ENCODE peak calls at places on chromosomes 2 and 18, in ten cellular contexts. J is spleen, K is breast epithelium, R is tibial nerve, O is transverse colon, F is endothelial cell of umbilical vein, G is right lobe of liver, P is GM12878, U is esophagus squamous epithelium, S is ovary. Z is an unnamed sample. For H3K4me1, the result is how much of the 10 kb centered on the place peaks cover.

GRCh38 chr2:33069894-33070651 is 123.3 kb downstream of the LTBP1 start:
- DNase-seq in J (no peak), K (no peak), R (no peak), O (no peak), F (peak), G (peak), P (no peak), U (no peak), S (no peak), Z (no peak)

GRCh38 chr2:64641585-64641984 is 12.1 kb downstream of the SERTAD2 start:
- DNase-seq in J (no peak), K (no peak), R (no peak), O (no peak), F (no peak), G (no peak), P (no peak), U (no peak), S (no peak), Z (no peak)

GRCh38 chr2:174025271-174026121 is 60.3 kb upstream of the SP3 start:
- DNase-seq in J (no peak), K (no peak), R (peak), O (peak), F (no peak), G (peak), P (no peak), U (peak), S (peak), Z (peak)

GRCh38 chr2:71605781-71606241 is 152.4 kb downstream of the DYSF start:
- DNase-seq in J (peak), K (peak), R (peak), O (no peak), F (no peak), G (peak), P (no peak), U (no peak), S (peak), Z (peak)

GRCh38 chr2:215369191-215369760 is 57.4 kb downstream of the ATIC start:
- DNase-seq in J (no peak), K (no peak), R (no peak), O (no peak), F (no peak), G (no peak), P (no peak), U (no peak), S (no peak), Z (no peak)

GRCh38 chr2:27885656-27886055 is 4.5 kb downstream of the RBKS start:
- DNase-seq in J (no peak), K (no peak), R (no peak), O (no peak), F (peak), G (no peak), P (no peak), U (no peak), S (no peak), Z (no peak)

GRCh38 chr2:212957624-212958023 is 193.8 kb downstream of the IKZF2 start:
- DNase-seq in J (no peak), K (no peak), R (no peak), O (no peak), F (no peak), G (no peak), P (no peak), U (no peak), S (no peak), Z (no peak)

GRCh38 chr18:2466978-2467377 is 104.3 kb downstream of the METTL4 start:
- DNase-seq in J (no peak), K (no peak), R (no peak), O (no peak), F (no peak), G (no peak), P (no peak), U (no peak), S (no peak), Z (no peak)

GRCh38 chr2:205889073-205889472 is 196.9 kb downstream of the INO80D start:
- DNase-seq in J (no peak), K (no peak), R (no peak), O (no peak), F (peak), G (no peak), P (no peak), U (no peak), S (no peak), Z (no peak)

GRCh38 chr2:186962085-186962747 is 113.2 kb upstream of the ZSWIM2 start:
- DNase-seq in J (no peak), K (no peak), R (no peak), O (no peak), F (no peak), G (no peak), P (no peak), U (no peak), S (no peak), Z (no peak)

GRCh38 chr2:216559625-216560156 is 61.0 kb downstream of the RPL37A start:
- DNase-seq in J (no peak), K (no peak), R (no peak), O (no peak), F (no peak), G (no peak), P (no peak), U (no peak), S (no peak), Z (no peak)

GRCh38 chr2:128868686-128869551 is 550.3 kb upstream of the HS6ST1 start:
- DNase-seq in J (no peak), K (no peak), R (no peak), O (no peak), F (no peak), G (no peak), P (no peak), U (no peak), S (no peak), Z (no peak)

GRCh38 chr18:70172225-70172624 is 33.3 kb downstream of the RTTN start:
- DNase-seq in J (no peak), K (no peak), R (no peak), O (no peak), F (peak), G (no peak), P (no peak), U (no peak), S (no peak), Z (no peak)

GRCh38 chr2:70261501-70261900 is 3.6 kb downstream of the PCYOX1 start:
- DNase-seq in J (no peak), K (no peak), R (no peak), O (no peak), F (no peak), G (no peak), P (no peak), U (no peak), S (no peak), Z (no peak)

GRCh38 chr18:65753520-65753919 is 2.7 kb downstream of the CDH7 start:
- DNase-seq in J (no peak), K (no peak), R (no peak), O (no peak), F (no peak), G (no peak), P (no peak), U (no peak), S (no peak), Z (no peak)

GRCh38 chr18:53319628-53320027 is 904.8 kb downstream of the MBD2 start:
- DNase-seq in J (no peak), K (no peak), R (no peak), O (no peak), F (no peak), G (peak), P (no peak), U (no peak), S (no peak), Z (no peak)

GRCh38 chr2:240105982-240106381 is 30.1 kb downstream of the COPS9 start:
- DNase-seq in J (no peak), K (no peak), R (no peak), O (no peak), F (no peak), G (no peak), P (no peak), U (no peak), S (no peak), Z (no peak)

GRCh38 chr2:215436705-215437570 is 1.1 kb upstream of the FN1 start:
- DNase-seq in J (no peak), K (no peak), R (peak), O (no peak), F (peak), G (no peak), P (no peak), U (no peak), S (no peak), Z (no peak)

GRCh38 chr2:159266554-159266953 is 19.9 kb downstream of the WDSUB1 start:
- DNase-seq in J (no peak), K (no peak), R (no peak), O (no peak), F (no peak), G (no peak), P (no peak), U (no peak), S (no peak), Z (no peak)

GRCh38 chr18:61464551-61465102 is 131.4 kb downstream of the CDH20 start:
- DNase-seq in J (no peak), K (no peak), R (no peak), O (no peak), F (no peak), G (no peak), P (no peak), U (no peak), S (no peak), Z (no peak)

GRCh38 chr2:149692837-149693518 is 105.4 kb upstream of the MMADHC start:
- DNase-seq in J (no peak), K (no peak), R (no peak), O (no peak), F (no peak), G (no peak), P (no peak), U (no peak), S (no peak), Z (no peak)

GRCh38 chr18:12628706-12629702 is 28.9 kb downstream of the SPIRE1 start:
- DNase-seq in J (no peak), K (no peak), R (no peak), O (no peak), F (peak), G (no peak), P (no peak), U (no peak), S (no peak), Z (no peak)

GRCh38 chr2:206713770-206714169 is 4.4 kb downstream of the DYTN start:
- DNase-seq in J (no peak), K (no peak), R (no peak), O (no peak), F (no peak), G (no peak), P (peak), U (no peak), S (no peak), Z (no peak)

GRCh38 chr2:63692002-63692606 is 103.3 kb downstream of the MDH1 start:
- DNase-seq in J (no peak), K (no peak), R (no peak), O (no peak), F (peak), G (no peak), P (no peak), U (no peak), S (no peak), Z (no peak)

GRCh38 chr2:6814869-6815268 is 50.8 kb downstream of the CMPK2 start:
- DNase-seq in J (no peak), K (no peak), R (no peak), O (no peak), F (no peak), G (no peak), P (no peak), U (no peak), S (no peak), Z (no peak)

GRCh38 chr2:6812857-6813530 is 52.7 kb downstream of the CMPK2 start:
- DNase-seq in J (no peak), K (no peak), R (no peak), O (no peak), F (no peak), G (no peak), P (no peak), U (no peak), S (no peak), Z (no peak)

GRCh38 chr2:6810961-6811360 is 54.7 kb downstream of the CMPK2 start:
- DNase-seq in J (no peak), K (no peak), R (no peak), O (no peak), F (no peak), G (no peak), P (no peak), U (no peak), S (no peak), Z (no peak)

GRCh38 chr2:6814312-6814711 is 51.4 kb downstream of the CMPK2 start:
- DNase-seq in J (no peak), K (no peak), R (no peak), O (no peak), F (no peak), G (no peak), P (no peak), U (no peak), S (no peak), Z (no peak)

DNA sequence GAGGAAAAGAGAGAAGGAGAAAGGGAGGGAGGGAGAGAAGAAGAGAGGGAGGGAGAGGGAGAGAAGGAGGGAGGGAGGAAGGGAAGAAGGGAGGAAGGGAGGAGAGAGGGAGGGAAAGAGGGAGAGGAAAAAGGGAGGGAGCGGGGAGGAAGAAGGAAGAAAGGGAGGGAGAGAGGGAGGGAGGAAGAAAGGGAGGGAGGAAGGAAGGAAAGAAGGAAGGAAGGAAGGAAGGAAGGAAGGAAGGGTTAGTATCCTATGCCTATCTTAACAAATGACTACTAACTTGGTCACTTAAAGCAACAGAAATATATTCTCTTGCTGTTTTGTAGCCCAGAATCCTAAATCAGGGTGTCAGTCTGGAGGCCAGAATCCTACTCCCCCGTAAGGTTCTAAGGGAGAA is 52.1 kb downstream of the CMPK2 start:
- DNase-seq in J (no peak), K (no peak), R (no peak), O (no peak), F (no peak), G (no peak), P (no peak), U (no peak), S (no peak), Z (no peak)
- H3K4me3 ChIP-seq in J (no peak), K (no peak), R (no peak), O (no peak), F (no peak), G (no peak), P (no peak), U (no peak), S (no peak), Z (no peak)

GRCh38 chr2:102063948-102064678 is 72.4 kb downstream of the IL1R2 start:
- DNase-seq in J (peak), K (peak), R (peak), O (peak), F (peak), G (peak), P (no peak), U (peak), S (peak), Z (peak)

GRCh38 chr2:102069311-102069974 is 73.1 kb upstream of the IL1R1 start:
- DNase-seq in J (no peak), K (no peak), R (no peak), O (no peak), F (no peak), G (no peak), P (no peak), U (no peak), S (no peak), Z (no peak)

GRCh38 chr2:102064679-102065674 is 73.2 kb downstream of the IL1R2 start:
- DNase-seq in J (no peak), K (no peak), R (no peak), O (no peak), F (no peak), G (no peak), P (no peak), U (no peak), S (no peak), Z (no peak)

GRCh38 chr2:102065675-102066252 is 74.0 kb downstream of the IL1R2 start:
- DNase-seq in J (peak), K (no peak), R (no peak), O (no peak), F (no peak), G (no peak), P (no peak), U (no peak), S (no peak), Z (no peak)

DNA sequence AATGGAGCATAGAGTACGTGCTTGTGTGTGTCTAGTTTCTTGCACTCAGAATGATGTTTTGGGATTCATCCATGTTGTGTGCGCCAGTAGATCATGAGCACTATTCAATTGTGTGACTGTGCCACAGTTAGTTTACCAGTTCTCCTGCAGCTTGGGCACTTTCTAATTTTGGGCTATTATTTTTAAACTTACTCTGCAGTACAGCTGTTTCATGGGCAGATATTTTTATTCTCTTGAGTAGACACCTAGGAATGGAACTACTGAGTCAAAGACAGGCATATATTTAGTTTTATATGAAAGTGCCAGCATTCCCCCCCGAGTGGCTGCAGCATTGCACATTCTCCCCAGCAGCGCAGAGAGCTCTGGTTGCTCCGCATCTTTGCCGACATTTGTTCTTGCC is 74.8 kb downstream of the IL1R2 start:
- DNase-seq in J (no peak), K (no peak), R (no peak), O (no peak), F (no peak), G (no peak), P (no peak), U (no peak), S (no peak), Z (no peak)
- H3K4me1 ChIP-seq in J (under half), K (under half), R (under half), O (half or more), F (under half), G (under half), P (under half), U (under half), S (under half), Z (under half)

DNA sequence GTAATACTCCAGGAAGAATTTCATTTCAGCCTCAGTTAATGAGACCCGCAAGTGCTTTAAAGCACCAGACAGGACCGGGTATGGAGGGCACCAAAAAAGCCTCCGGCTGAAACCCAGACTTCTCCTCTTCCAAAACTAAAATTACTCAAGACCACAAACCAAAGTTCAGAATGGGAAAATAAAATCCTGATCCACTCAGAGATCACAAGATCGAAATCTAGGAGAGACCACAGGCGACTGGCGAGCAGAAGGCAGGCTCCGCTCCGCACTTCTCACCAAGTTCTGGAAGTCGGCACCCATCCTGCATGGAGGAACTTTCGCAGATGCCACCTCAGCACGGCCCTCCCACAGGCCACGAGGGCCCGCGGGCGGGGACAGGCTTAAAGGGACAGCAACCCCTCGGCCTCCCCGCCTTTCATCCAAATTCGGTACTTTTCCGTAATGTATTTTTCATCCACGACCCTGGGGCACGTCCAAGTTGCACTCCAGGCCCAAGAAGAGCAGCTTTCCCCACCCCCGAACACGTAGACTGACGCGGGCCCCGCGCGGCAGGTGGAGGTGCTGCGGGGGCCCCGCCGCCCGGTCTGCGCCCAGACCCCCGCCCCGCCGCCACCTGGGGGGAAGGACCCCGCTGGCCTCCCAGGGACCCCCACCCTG is 43.7 kb downstream of the HDLBP start:
- DNase-seq in J (peak), K (peak), R (peak), O (peak), F (peak), G (peak), P (no peak), U (peak), S (peak), Z (peak)
- TF ChIP-seq POLR2A in J (no peak), K (no peak), R (peak), O (no peak), F (peak), G (peak), P (peak), U (no peak), S (no peak), Z (no peak)

DNA sequence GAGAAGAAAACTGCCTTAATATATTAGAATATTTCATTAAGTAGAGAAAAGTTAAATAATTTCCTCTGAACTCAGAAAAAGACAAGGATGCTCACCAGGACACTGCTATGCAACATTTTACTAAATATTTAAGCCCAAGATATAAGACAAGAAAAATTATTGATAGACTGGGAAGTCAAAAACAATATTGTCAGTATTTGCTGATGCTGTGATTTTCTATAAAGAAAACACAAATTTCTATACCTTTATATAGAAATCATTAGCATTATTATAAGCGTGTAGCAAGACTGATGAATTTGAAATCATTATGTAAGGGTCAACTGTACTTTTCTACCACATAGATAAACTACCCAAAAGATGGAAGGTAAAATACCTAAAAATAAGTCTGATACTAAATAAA is 451.0 kb downstream of the RNF144A start:
- DNase-seq in J (no peak), K (no peak), R (no peak), O (no peak), F (no peak), G (no peak), P (no peak), U (no peak), S (no peak), Z (no peak)
- H3K4me3 ChIP-seq in J (no peak), K (no peak), R (no peak), O (no peak), F (no peak), G (no peak), P (no peak), U (no peak), S (no peak), Z (no peak)

GRCh38 chr18:36702398-36703010 is 126.3 kb downstream of the TPGS2 start:
- DNase-seq in J (no peak), K (no peak), R (no peak), O (no peak), F (no peak), G (no peak), P (no peak), U (no peak), S (no peak), Z (no peak)
- H3K4me1 ChIP-seq in J (under half), K (under half), R (under half), O (under half), F (under half), G (under half), P (under half), U (under half), S (under half), Z (under half)

DNA sequence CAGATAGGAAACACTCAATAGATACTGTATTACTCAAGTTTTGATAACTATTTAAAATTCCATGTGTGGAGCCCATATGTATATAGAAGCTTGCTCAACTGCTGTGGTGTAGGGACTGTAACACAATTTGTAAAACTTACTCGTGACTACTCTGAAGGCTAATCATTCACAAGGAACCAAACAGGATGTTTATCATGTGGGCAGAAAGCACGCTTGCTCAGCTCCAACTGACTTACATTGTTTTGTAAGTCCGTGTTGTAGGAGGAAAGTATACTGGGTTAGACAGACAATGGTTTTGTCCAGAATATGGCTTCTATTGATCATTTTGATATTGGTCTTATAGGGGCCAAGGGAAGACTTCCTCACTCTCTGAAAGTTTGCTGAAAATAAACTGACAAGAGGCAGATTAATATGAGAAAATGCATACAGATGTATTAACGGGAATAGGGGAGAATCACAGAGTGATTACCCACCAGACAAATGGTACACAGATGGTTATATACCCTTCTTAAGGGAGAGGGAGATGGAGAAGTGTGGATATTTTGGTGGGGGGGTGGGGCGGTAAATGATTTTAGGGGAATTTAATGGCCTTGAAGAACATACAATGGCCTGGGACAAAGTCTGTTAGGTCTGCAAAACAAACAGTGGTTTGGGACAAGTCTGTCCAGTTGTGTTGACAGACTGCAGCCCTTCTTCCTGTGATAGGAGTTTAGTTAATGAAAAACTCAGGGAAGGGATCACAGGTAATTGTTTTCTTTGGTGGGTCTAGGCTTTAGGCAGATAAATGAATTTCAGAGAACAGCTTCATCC is 259.3 kb upstream of the SP5 start:
- DNase-seq in J (no peak), K (no peak), R (no peak), O (no peak), F (peak), G (peak), P (no peak), U (no peak), S (no peak), Z (no peak)
- TF ChIP-seq POLR2A in J (no peak), K (no peak), R (no peak), O (no peak), F (no peak), G (peak), P (no peak), U (no peak), S (no peak), Z (no peak)

GRCh38 chr2:217905395-217905794 is 97.4 kb downstream of the TNS1 start:
- DNase-seq in J (no peak), K (no peak), R (peak), O (no peak), F (no peak), G (no peak), P (no peak), U (no peak), S (no peak), Z (peak)
- H3K4me3 ChIP-seq in J (no peak), K (peak), R (no peak), O (no peak), F (no peak), G (no peak), P (no peak), U (no peak), S (no peak), Z (peak)

Z was measured in heart left ventricle.